ENCODE peak calls at places on chromosomes 6 and 20, in six cellular contexts. J, H, R, Y, D and P are unnamed samples.
A peak's percentile ranks its signal among the peaks of the same experiment; 100 is the strongest.

GRCh38 chr20:13649548-13649947 is 10.8 kb upstream of the TASP1 start:
- DNase-seq in J (peak; percentile 44), D (no peak), H (peak; percentile 69), R (no peak), Y (no peak), P (peak; percentile 7)

GRCh38 chr6:140670013-140670412 is 1295.6 kb upstream of the CITED2 start:
- DNase-seq in Y (no peak), R (no peak), D (no peak), H (peak; percentile 74), J (no peak), P (peak; percentile 52)

GRCh38 chr6:129749749-129750120 is 39.8 kb upstream of the ARHGAP18 start:
- DNase-seq in D (no peak), Y (no peak), R (peak; percentile 82), J (no peak), H (peak; percentile 89), P (peak; percentile 91)

GRCh38 chr6:13338038-13338437 is 9.7 kb upstream of the TBC1D7 start:
- DNase-seq in R (no peak), J (no peak), D (no peak), H (no peak), Y (no peak), P (no peak)

GRCh38 chr20:2390971-2391675 is 10.4 kb downstream of the TGM6 start:
- DNase-seq in H (no peak), Y (peak; percentile 58), R (no peak), J (no peak), D (no peak), P (no peak)

GRCh38 chr20:33658510-33658909 is 3.6 kb upstream of the C20orf144 start:
- DNase-seq in D (no peak), Y (no peak), J (no peak), H (no peak), R (no peak), P (no peak)

GRCh38 chr6:125947581-125947980 is 9.0 kb upstream of the HINT3 start:
- DNase-seq in D (no peak), R (peak; percentile 52), H (peak; percentile 50), Y (no peak), J (no peak), P (peak; percentile 71)

GRCh38 chr6:154257074-154257473 is 99.5 kb downstream of the IPCEF1 start:
- DNase-seq in Y (no peak), H (no peak), R (no peak), J (no peak), D (no peak), P (no peak)

GRCh38 chr6:111342913-111343312 is 140.1 kb downstream of the REV3L start:
- DNase-seq in H (peak; percentile 80), J (no peak), Y (no peak), R (no peak), D (no peak), P (peak; percentile 39)

GRCh38 chr6:121319603-121320002 is 14.7 kb downstream of the TBC1D32 start:
- DNase-seq in J (no peak), Y (no peak), H (no peak), R (no peak), D (no peak), P (no peak)

GRCh38 chr20:37999526-38000263 is 33.6 kb downstream of the TTI1 start:
- DNase-seq in H (no peak), Y (no peak), R (no peak), J (no peak), D (no peak), P (no peak)

GRCh38 chr6:37314117-37314802 is 39.5 kb upstream of the RNF8 start:
- DNase-seq in Y (no peak), J (no peak), H (no peak), D (no peak), R (no peak), P (no peak)